ENCODE peak calls at places on chromosomes 13 and 19, in seven cellular contexts. Q is GM13977, M is HEK293T, O is heart right ventricle, E is amniotic epithelial cell, N is T-cell, I is hepatic stellate cell. X is an unnamed sample.

GRCh38 chr19:48554385-48555091 is 2.6 kb downstream of the SULT2B1 start:
- DNase-seq in Q (no peak), M (no peak), O (no peak), E (peak), N (no peak), I (no peak), X (no peak)

GRCh38 chr13:111210488-111210887 is 95.4 kb downstream of the ARHGEF7 start:
- DNase-seq in Q (no peak), M (no peak), O (no peak), E (peak), N (no peak), I (peak), X (no peak)

GRCh38 chr13:110055089-110055488 is 251.9 kb downstream of the COL4A1 start:
- DNase-seq in Q (peak), M (no peak), O (no peak), E (peak), N (no peak), I (no peak), X (no peak)

GRCh38 chr13:47790755-47791154 is 210.3 kb downstream of the SUCLA2 start:
- DNase-seq in Q (no peak), M (no peak), O (no peak), E (no peak), N (no peak), I (no peak), X (no peak)

GRCh38 chr13:112896736-112897602 is 72.0 kb upstream of the MCF2L start:
- DNase-seq in Q (no peak), M (no peak), O (no peak), E (no peak), N (no peak), I (no peak), X (no peak)

GRCh38 chr13:34017231-34017630 is 199.3 kb downstream of the RFC3 start:
- DNase-seq in Q (no peak), M (no peak), O (no peak), E (no peak), N (no peak), I (no peak), X (no peak)

GRCh38 chr19:29381353-29382203 is 144.2 kb upstream of the VSTM2B start:
- DNase-seq in Q (no peak), M (no peak), O (no peak), E (no peak), N (no peak), I (no peak), X (no peak)

GRCh38 chr19:3365447-3366103 is 808 bp upstream of the NFIC start:
- DNase-seq in Q (no peak), M (no peak), O (peak), E (peak), N (no peak), I (peak), X (no peak)

GRCh38 chr19:9996541-9996940 is 13.8 kb downstream of the COL5A3 start:
- DNase-seq in Q (no peak), M (no peak), O (no peak), E (peak), N (no peak), I (no peak), X (no peak)

GRCh38 chr13:31885994-31886393 is 145.6 kb upstream of the FRY start:
- DNase-seq in Q (no peak), M (no peak), O (peak), E (peak), N (no peak), I (no peak), X (no peak)

GRCh38 chr13:94548382-94549240 is 47.3 kb downstream of the TGDS start:
- DNase-seq in Q (peak), M (no peak), O (peak), E (peak), N (peak), I (peak), X (peak)

GRCh38 chr19:49056101-49056901 is 1.2 kb downstream of the CGB7 start:
- DNase-seq in Q (peak), M (peak), O (peak), E (peak), N (peak), I (peak), X (peak)

GRCh38 chr13:51478418-51479198 is 25.8 kb upstream of the INTS6 start:
- DNase-seq in Q (no peak), M (no peak), O (no peak), E (no peak), N (no peak), I (no peak), X (no peak)

GRCh38 chr13:86932935-86933334 is 738.2 kb upstream of the SLITRK5 start:
- DNase-seq in Q (no peak), M (no peak), O (no peak), E (peak), N (no peak), I (no peak), X (no peak)

GRCh38 chr19:1936916-1937610 is 3.9 kb upstream of the CSNK1G2 start:
- DNase-seq in Q (no peak), M (no peak), O (no peak), E (no peak), N (no peak), I (no peak), X (no peak)

GRCh38 chr13:32203736-32204135 is 111.4 kb downstream of the ZAR1L start:
- DNase-seq in Q (no peak), M (no peak), O (no peak), E (no peak), N (no peak), I (no peak), X (no peak)

GRCh38 chr13:41458939-41459753 is 1.8 kb downstream of the RGCC start:
- DNase-seq in Q (peak), M (peak), O (peak), E (peak), N (peak), I (peak), X (peak)

GRCh38 chr13:93861818-93862217 is 617.7 kb downstream of the DCT start:
- DNase-seq in Q (no peak), M (peak), O (no peak), E (peak), N (no peak), I (peak), X (no peak)

GRCh38 chr13:98202026-98202425 is 25.0 kb upstream of the RNF113B start:
- DNase-seq in Q (no peak), M (no peak), O (no peak), E (no peak), N (no peak), I (no peak), X (no peak)

GRCh38 chr19:50500753-50501151 is 10.2 kb downstream of the JOSD2 start:
- DNase-seq in Q (no peak), M (no peak), O (peak), E (no peak), N (no peak), I (no peak), X (no peak)

GRCh38 chr13:92843549-92843948 is 383.1 kb upstream of the GPC6 start:
- DNase-seq in Q (no peak), M (peak), O (no peak), E (peak), N (no peak), I (no peak), X (no peak)

GRCh38 chr13:30832845-30833332 is 73.2 kb upstream of the MEDAG start:
- DNase-seq in Q (peak), M (peak), O (no peak), E (no peak), N (no peak), I (no peak), X (no peak)

GRCh38 chr19:48490980-48491792 is 20.4 kb downstream of the LMTK3 start:
- DNase-seq in Q (peak), M (peak), O (no peak), E (no peak), N (peak), I (peak), X (peak)